ENCODE peak calls at places on chromosomes 2 and 18, in four cellular contexts. One of them, this sample, is unnamed.

GRCh38 chr2:101478561-101479001 is 3.7 kb upstream of the RFX8 start:
- DNase-seq in K562: no peak
- DNase-seq in HepG2: no peak
- DNase-seq in H1: no peak
- DNase-seq in this sample: no peak

GRCh38 chr2:7011376-7012083 is 94.3 kb downstream of the RNF144A start:
- DNase-seq in K562: no peak
- DNase-seq in HepG2: no peak
- DNase-seq in H1: no peak
- DNase-seq in this sample: no peak

GRCh38 chr18:23884712-23885375 is 129.7 kb upstream of the TTC39C start:
- DNase-seq in K562: no peak
- DNase-seq in HepG2: peak
- DNase-seq in H1: no peak
- DNase-seq in this sample: no peak

GRCh38 chr2:27715318-27716165 is 51.9 kb downstream of the SLC4A1AP start:
- DNase-seq in K562: peak
- DNase-seq in HepG2: no peak
- DNase-seq in H1: peak
- DNase-seq in this sample: peak

GRCh38 chr18:54647176-54647575 is 56.1 kb downstream of the DYNAP start:
- DNase-seq in K562: no peak
- DNase-seq in HepG2: peak
- DNase-seq in H1: no peak
- DNase-seq in this sample: no peak

GRCh38 chr18:74834424-74835309 is 237.0 kb downstream of the ZNF407 start:
- DNase-seq in K562: no peak
- DNase-seq in HepG2: peak
- DNase-seq in H1: no peak
- DNase-seq in this sample: no peak

GRCh38 chr2:18500333-18500732 is 60.1 kb downstream of the RDH14 start:
- DNase-seq in K562: no peak
- DNase-seq in HepG2: no peak
- DNase-seq in H1: no peak
- DNase-seq in this sample: no peak

GRCh38 chr18:57497372-57498294 is 62.5 kb downstream of the ONECUT2 start:
- DNase-seq in K562: no peak
- DNase-seq in HepG2: no peak
- DNase-seq in H1: no peak
- DNase-seq in this sample: no peak

GRCh38 chr2:40367652-40368051 is 84.2 kb downstream of the SLC8A1 start:
- DNase-seq in K562: no peak
- DNase-seq in HepG2: no peak
- DNase-seq in H1: no peak
- DNase-seq in this sample: no peak

GRCh38 chr18:7605705-7606104 is 38.6 kb downstream of the PTPRM start:
- DNase-seq in K562: no peak
- DNase-seq in HepG2: no peak
- DNase-seq in H1: no peak
- DNase-seq in this sample: no peak

GRCh38 chr2:61175036-61175435 is 13.0 kb downstream of the C2orf74 start:
- DNase-seq in K562: no peak
- DNase-seq in HepG2: no peak
- DNase-seq in H1: no peak
- DNase-seq in this sample: no peak

GRCh38 chr2:152409691-152410597 is 75.0 kb downstream of the FMNL2 start:
- DNase-seq in K562: no peak
- DNase-seq in HepG2: peak
- DNase-seq in H1: no peak
- DNase-seq in this sample: no peak

GRCh38 chr18:5288517-5288935 is 7.0 kb downstream of the ZBTB14 start:
- DNase-seq in K562: no peak
- DNase-seq in HepG2: no peak
- DNase-seq in H1: no peak
- DNase-seq in this sample: no peak

GRCh38 chr2:11581129-11581796 is 47.4 kb downstream of the GREB1 start:
- DNase-seq in K562: no peak
- DNase-seq in HepG2: no peak
- DNase-seq in H1: no peak
- DNase-seq in this sample: no peak

GRCh38 chr2:65265090-65266045 is 37.7 kb downstream of the ACTR2 start:
- DNase-seq in K562: peak
- DNase-seq in HepG2: peak
- DNase-seq in H1: no peak
- DNase-seq in this sample: peak

GRCh38 chr2:126600715-126601114 is 55.2 kb upstream of the GYPC start:
- DNase-seq in K562: no peak
- DNase-seq in HepG2: no peak
- DNase-seq in H1: no peak
- DNase-seq in this sample: no peak

GRCh38 chr2:126599062-126599461 is 56.9 kb upstream of the GYPC start:
- DNase-seq in K562: no peak
- DNase-seq in HepG2: no peak
- DNase-seq in H1: no peak
- DNase-seq in this sample: no peak
- TF ChIP-seq PHF8 in K562: no peak
- TF ChIP-seq PHF8 in HepG2: no peak
- TF ChIP-seq PHF8 in H1: no peak
- TF ChIP-seq PHF8 in this sample: no peak

DNA sequence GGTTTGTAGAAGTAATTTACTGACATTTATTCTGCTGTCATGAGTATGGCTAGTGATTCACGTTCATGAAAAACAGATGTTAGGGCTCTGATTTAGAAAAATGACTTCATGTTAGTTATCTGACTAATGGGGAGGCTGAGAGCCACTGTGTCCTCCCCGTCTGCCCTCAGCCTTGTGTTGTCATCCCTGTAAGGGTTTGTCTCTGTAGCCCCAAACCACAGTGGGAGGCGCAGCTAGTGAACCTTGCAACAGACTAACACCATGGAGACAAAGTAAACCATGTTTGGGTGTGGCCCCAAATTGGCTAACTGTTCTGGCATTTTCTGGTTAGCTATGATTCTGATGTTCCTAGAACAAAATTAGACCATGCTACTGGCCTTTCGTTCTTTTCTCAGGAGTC is 60.3 kb downstream of the LRRFIP1 start:
- DNase-seq in K562: no peak
- DNase-seq in HepG2: peak
- DNase-seq in H1: no peak
- DNase-seq in this sample: no peak
- TF ChIP-seq PHF8 in K562: no peak
- TF ChIP-seq PHF8 in HepG2: no peak
- TF ChIP-seq PHF8 in H1: no peak
- TF ChIP-seq PHF8 in this sample: no peak

DNA sequence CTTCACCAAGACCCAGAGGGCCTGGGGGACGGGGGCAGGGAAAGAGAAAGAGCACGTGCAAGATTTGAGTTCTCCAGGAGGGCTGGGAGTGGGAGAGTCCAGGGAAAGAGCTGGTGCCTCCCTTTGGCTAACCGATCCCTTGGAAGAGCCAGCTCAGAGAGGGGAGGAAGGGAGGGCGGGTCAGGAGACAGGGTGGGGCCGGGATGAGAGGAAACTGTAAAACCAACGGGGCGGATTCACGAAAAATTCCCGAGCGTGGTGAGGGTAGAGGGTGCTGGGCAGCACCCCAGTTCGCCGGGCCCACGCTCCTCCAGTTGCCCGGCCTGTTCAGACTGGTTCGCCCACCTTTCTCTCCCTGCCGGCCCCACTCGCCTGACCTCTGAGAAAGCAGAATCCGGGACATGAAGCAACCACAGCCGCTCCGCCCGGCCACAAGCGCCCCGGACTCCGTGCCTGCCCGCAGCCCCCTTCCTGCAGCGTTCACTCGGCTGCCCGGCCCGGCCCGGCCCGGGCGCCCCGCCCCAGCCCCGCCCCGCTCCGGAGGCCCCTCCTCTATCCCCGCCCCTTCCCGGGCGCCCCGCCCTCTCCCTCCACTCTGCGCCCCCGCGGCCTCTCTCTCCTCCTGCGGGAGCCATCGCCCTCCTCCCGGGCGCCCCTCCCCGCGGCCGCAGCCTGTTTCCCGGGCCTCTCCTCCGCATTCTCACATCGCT is 230.9 kb upstream of the SMAD2 start:
- DNase-seq in K562: peak
- DNase-seq in HepG2: no peak
- DNase-seq in H1: peak
- DNase-seq in this sample: peak
- TF ChIP-seq PHF8 in K562: no peak
- TF ChIP-seq PHF8 in HepG2: peak
- TF ChIP-seq PHF8 in H1: peak
- TF ChIP-seq PHF8 in this sample: no peak

DNA sequence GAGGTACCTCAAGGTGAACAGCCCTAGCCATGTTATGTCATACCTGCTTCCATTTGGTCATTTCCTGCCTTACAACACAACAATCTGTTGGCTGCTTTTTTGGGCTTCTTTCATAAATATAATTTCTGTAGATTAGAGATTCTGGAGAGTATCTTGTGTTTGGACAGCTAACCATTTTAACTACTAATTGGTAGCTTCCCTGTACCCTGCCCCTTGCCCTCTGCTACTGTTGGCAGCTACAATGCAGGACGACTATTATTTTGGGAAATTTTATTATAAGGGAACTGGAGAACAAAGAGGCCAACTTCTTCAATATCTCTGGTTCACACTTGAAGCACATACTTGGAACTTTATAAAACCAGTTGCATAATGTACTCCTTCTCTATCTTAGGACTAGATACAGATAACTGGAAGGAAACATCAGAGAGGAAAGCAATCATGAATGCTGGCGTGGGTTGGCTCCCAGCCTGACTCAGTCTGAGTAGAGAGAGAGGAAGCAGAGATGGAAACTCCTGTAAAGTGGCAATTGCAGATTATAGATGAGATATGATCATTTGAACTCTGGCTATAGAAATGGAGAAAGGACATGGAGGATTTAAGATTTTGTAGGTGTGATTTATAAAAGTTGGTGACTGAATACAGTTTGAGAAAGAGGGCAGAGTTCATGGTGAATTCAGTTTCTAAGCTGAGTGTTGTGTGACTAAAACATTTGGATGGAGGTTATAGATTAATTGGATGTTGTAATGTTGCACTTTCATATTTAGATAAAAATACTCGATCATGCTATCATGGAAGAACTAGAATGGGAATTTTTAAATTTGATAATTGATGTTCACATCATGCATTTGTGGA is 74.5 kb downstream of the MDH1 start:
- DNase-seq in K562: no peak
- DNase-seq in HepG2: no peak
- DNase-seq in H1: no peak
- DNase-seq in this sample: no peak
- TF ChIP-seq PHF8 in K562: no peak
- TF ChIP-seq PHF8 in HepG2: no peak
- TF ChIP-seq PHF8 in H1: no peak
- TF ChIP-seq PHF8 in this sample: no peak

GRCh38 chr2:104444392-104444791 is 409.5 kb upstream of the POU3F3 start:
- DNase-seq in K562: no peak
- DNase-seq in HepG2: no peak
- DNase-seq in H1: no peak
- DNase-seq in this sample: no peak
- TF ChIP-seq PHF8 in K562: no peak
- TF ChIP-seq PHF8 in HepG2: no peak
- TF ChIP-seq PHF8 in H1: no peak
- TF ChIP-seq PHF8 in this sample: no peak

DNA sequence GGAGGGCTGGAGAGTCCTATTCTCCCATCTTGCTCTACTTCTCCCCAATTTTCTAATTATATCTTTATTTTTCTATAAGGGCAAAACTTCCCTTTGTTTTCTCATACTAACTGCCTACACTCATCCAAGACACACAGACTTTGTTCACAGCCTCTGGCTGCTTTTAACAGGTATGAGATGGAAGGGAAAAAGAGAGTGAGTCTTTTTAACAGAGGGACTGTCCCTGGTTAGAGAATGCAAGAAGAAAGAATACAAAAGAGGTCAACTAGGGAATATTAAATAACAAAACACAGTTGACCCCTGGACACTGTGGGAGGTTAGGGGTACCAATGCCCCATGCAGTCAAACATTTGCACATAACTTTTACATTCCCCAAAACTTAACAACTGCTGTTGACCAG is 41.8 kb downstream of the SP100 start:
- DNase-seq in K562: no peak
- DNase-seq in HepG2: no peak
- DNase-seq in H1: no peak
- DNase-seq in this sample: no peak
- TF ChIP-seq PHF8 in K562: no peak
- TF ChIP-seq PHF8 in HepG2: no peak
- TF ChIP-seq PHF8 in H1: no peak
- TF ChIP-seq PHF8 in this sample: no peak

GRCh38 chr2:172297531-172297930 is 129.9 kb upstream of the ITGA6 start:
- DNase-seq in K562: no peak
- DNase-seq in HepG2: no peak
- DNase-seq in H1: no peak
- DNase-seq in this sample: no peak

GRCh38 chr2:172296267-172297046 is 130.9 kb upstream of the ITGA6 start:
- DNase-seq in K562: no peak
- DNase-seq in HepG2: no peak
- DNase-seq in H1: no peak
- DNase-seq in this sample: no peak

GRCh38 chr2:172298009-172298408 is 129.4 kb upstream of the ITGA6 start:
- DNase-seq in K562: no peak
- DNase-seq in HepG2: no peak
- DNase-seq in H1: no peak
- DNase-seq in this sample: no peak

GRCh38 chr2:172300851-172301250 is 126.5 kb upstream of the ITGA6 start:
- DNase-seq in K562: no peak
- DNase-seq in HepG2: no peak
- DNase-seq in H1: no peak
- DNase-seq in this sample: no peak

DNA sequence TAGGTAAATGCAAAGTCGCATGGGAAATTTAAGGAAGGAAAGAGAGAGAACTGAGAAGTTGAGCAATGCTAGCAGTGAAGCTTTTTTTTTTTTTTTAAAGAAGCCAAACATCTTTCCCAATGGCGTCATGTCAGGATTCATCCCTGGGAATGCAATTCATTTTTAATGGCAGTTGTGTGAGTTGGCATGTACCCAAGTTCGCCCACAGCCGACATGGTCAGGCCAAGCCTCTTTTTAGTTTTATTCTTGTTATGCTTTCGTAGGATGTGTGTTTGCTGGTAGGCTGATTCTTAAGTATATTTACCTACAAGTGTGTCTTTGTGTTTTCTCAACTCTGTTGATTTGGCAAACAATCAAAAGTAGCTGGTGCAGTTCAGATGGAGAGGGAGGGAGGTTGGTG is 127.6 kb upstream of the ITGA6 start:
- DNase-seq in K562: no peak
- DNase-seq in HepG2: no peak
- DNase-seq in H1: no peak
- DNase-seq in this sample: no peak
- TF ChIP-seq PHF8 in K562: no peak
- TF ChIP-seq PHF8 in HepG2: no peak
- TF ChIP-seq PHF8 in H1: no peak
- TF ChIP-seq PHF8 in this sample: no peak

This sample was measured in A549.